ENCODE peak calls at places on chromosomes 1 and 21, in eight cellular contexts. One of them, this sample, is unnamed.
A peak's percentile ranks its signal among the peaks of the same experiment; 100 is the strongest.

GRCh38 chr1:15678578-15678977 is 5.5 kb upstream of the PLEKHM2 start:
- DNase-seq in Calu3: peak; percentile 14
- DNase-seq in mammary epithelial cell: peak; percentile 90
- DNase-seq in choroid plexus epithelial cell: peak; percentile 90
- DNase-seq in Panc1: no peak
- DNase-seq in mesothelial cell of epicardium: no peak
- DNase-seq in bronchial epithelial cell: peak; percentile 96
- DNase-seq in lung: peak; percentile 47
- DNase-seq in this sample: peak; percentile 90

GRCh38 chr1:192463661-192464060 is 111.9 kb upstream of the RGS1 start:
- DNase-seq in Calu3: no peak
- DNase-seq in mammary epithelial cell: no peak
- DNase-seq in choroid plexus epithelial cell: no peak
- DNase-seq in Panc1: no peak
- DNase-seq in mesothelial cell of epicardium: no peak
- DNase-seq in bronchial epithelial cell: no peak
- DNase-seq in lung: no peak
- DNase-seq in this sample: no peak

GRCh38 chr21:44408226-44408625 is 47.1 kb upstream of the LRRC3 start:
- DNase-seq in Calu3: no peak
- DNase-seq in mammary epithelial cell: no peak
- DNase-seq in choroid plexus epithelial cell: no peak
- DNase-seq in Panc1: no peak
- DNase-seq in mesothelial cell of epicardium: no peak
- DNase-seq in bronchial epithelial cell: no peak
- DNase-seq in lung: no peak
- DNase-seq in this sample: no peak

GRCh38 chr1:215002471-215002870 is 80.1 kb upstream of the KCNK2 start:
- DNase-seq in Calu3: no peak
- DNase-seq in mammary epithelial cell: peak; percentile 44
- DNase-seq in choroid plexus epithelial cell: peak; percentile 67
- DNase-seq in Panc1: no peak
- DNase-seq in mesothelial cell of epicardium: no peak
- DNase-seq in bronchial epithelial cell: peak; percentile 36
- DNase-seq in lung: no peak
- DNase-seq in this sample: peak; percentile 25

GRCh38 chr1:183879966-183880365 is 75.0 kb downstream of the RGL1 start:
- DNase-seq in Calu3: no peak
- DNase-seq in mammary epithelial cell: no peak
- DNase-seq in choroid plexus epithelial cell: no peak
- DNase-seq in Panc1: no peak
- DNase-seq in mesothelial cell of epicardium: no peak
- DNase-seq in bronchial epithelial cell: no peak
- DNase-seq in lung: no peak
- DNase-seq in this sample: no peak

GRCh38 chr1:215482079-215482478 is 85.0 kb upstream of the KCTD3 start:
- DNase-seq in Calu3: no peak
- DNase-seq in mammary epithelial cell: no peak
- DNase-seq in choroid plexus epithelial cell: no peak
- DNase-seq in Panc1: no peak
- DNase-seq in mesothelial cell of epicardium: no peak
- DNase-seq in bronchial epithelial cell: peak; percentile 34
- DNase-seq in lung: no peak
- DNase-seq in this sample: no peak

GRCh38 chr1:40030528-40031135 is 9.9 kb upstream of the CAP1 start:
- DNase-seq in Calu3: peak; percentile 47
- DNase-seq in mammary epithelial cell: peak; percentile 63
- DNase-seq in choroid plexus epithelial cell: peak; percentile 46
- DNase-seq in Panc1: no peak
- DNase-seq in mesothelial cell of epicardium: no peak
- DNase-seq in bronchial epithelial cell: peak; percentile 53
- DNase-seq in lung: no peak
- DNase-seq in this sample: peak; percentile 42

GRCh38 chr1:156566436-156566835 is 5.9 kb downstream of the IQGAP3 start:
- DNase-seq in Calu3: no peak
- DNase-seq in mammary epithelial cell: no peak
- DNase-seq in choroid plexus epithelial cell: no peak
- DNase-seq in Panc1: no peak
- DNase-seq in mesothelial cell of epicardium: no peak
- DNase-seq in bronchial epithelial cell: no peak
- DNase-seq in lung: no peak
- DNase-seq in this sample: no peak

GRCh38 chr1:168518201-168518689 is 25.6 kb downstream of the XCL2 start:
- DNase-seq in Calu3: no peak
- DNase-seq in mammary epithelial cell: no peak
- DNase-seq in choroid plexus epithelial cell: no peak
- DNase-seq in Panc1: no peak
- DNase-seq in mesothelial cell of epicardium: no peak
- DNase-seq in bronchial epithelial cell: no peak
- DNase-seq in lung: no peak
- DNase-seq in this sample: no peak

GRCh38 chr1:220680085-220680687 is 10.0 kb upstream of the C1orf115 start:
- DNase-seq in Calu3: peak; percentile 37
- DNase-seq in mammary epithelial cell: peak; percentile 32
- DNase-seq in choroid plexus epithelial cell: peak; percentile 71
- DNase-seq in Panc1: peak; percentile 41
- DNase-seq in mesothelial cell of epicardium: no peak
- DNase-seq in bronchial epithelial cell: peak; percentile 55
- DNase-seq in lung: no peak
- DNase-seq in this sample: no peak

GRCh38 chr1:185704181-185704580 is 30.0 kb upstream of the HMCN1 start:
- DNase-seq in Calu3: no peak
- DNase-seq in mammary epithelial cell: no peak
- DNase-seq in choroid plexus epithelial cell: no peak
- DNase-seq in Panc1: no peak
- DNase-seq in mesothelial cell of epicardium: no peak
- DNase-seq in bronchial epithelial cell: no peak
- DNase-seq in lung: no peak
- DNase-seq in this sample: no peak

GRCh38 chr21:35136586-35137254 is 87.6 kb upstream of the RUNX1 start:
- DNase-seq in Calu3: peak; percentile 69
- DNase-seq in mammary epithelial cell: peak; percentile 82
- DNase-seq in choroid plexus epithelial cell: peak; percentile 45
- DNase-seq in Panc1: no peak
- DNase-seq in mesothelial cell of epicardium: no peak
- DNase-seq in bronchial epithelial cell: peak; percentile 80
- DNase-seq in lung: no peak
- DNase-seq in this sample: peak; percentile 71

GRCh38 chr1:64505944-64506658 is 36.2 kb downstream of the CACHD1 start:
- DNase-seq in Calu3: peak; percentile 62
- DNase-seq in mammary epithelial cell: peak; percentile 46
- DNase-seq in choroid plexus epithelial cell: no peak
- DNase-seq in Panc1: no peak
- DNase-seq in mesothelial cell of epicardium: peak; percentile 41
- DNase-seq in bronchial epithelial cell: peak; percentile 86
- DNase-seq in lung: peak; percentile 47
- DNase-seq in this sample: no peak

GRCh38 chr1:111852216-111852615 is 96.5 kb downstream of the DDX20 start:
- DNase-seq in Calu3: no peak
- DNase-seq in mammary epithelial cell: no peak
- DNase-seq in choroid plexus epithelial cell: no peak
- DNase-seq in Panc1: no peak
- DNase-seq in mesothelial cell of epicardium: no peak
- DNase-seq in bronchial epithelial cell: no peak
- DNase-seq in lung: no peak
- DNase-seq in this sample: no peak

GRCh38 chr1:2268285-2269056 is 40.4 kb downstream of the SKI start:
- DNase-seq in Calu3: no peak
- DNase-seq in mammary epithelial cell: no peak
- DNase-seq in choroid plexus epithelial cell: no peak
- DNase-seq in Panc1: no peak
- DNase-seq in mesothelial cell of epicardium: no peak
- DNase-seq in bronchial epithelial cell: no peak
- DNase-seq in lung: no peak
- DNase-seq in this sample: no peak

GRCh38 chr1:2270260-2271100 is 42.4 kb downstream of the SKI start:
- DNase-seq in Calu3: no peak
- DNase-seq in mammary epithelial cell: no peak
- DNase-seq in choroid plexus epithelial cell: no peak
- DNase-seq in Panc1: no peak
- DNase-seq in mesothelial cell of epicardium: no peak
- DNase-seq in bronchial epithelial cell: no peak
- DNase-seq in lung: no peak
- DNase-seq in this sample: no peak

GRCh38 chr1:2271134-2271785 is 43.1 kb downstream of the SKI start:
- DNase-seq in Calu3: no peak
- DNase-seq in mammary epithelial cell: no peak
- DNase-seq in choroid plexus epithelial cell: no peak
- DNase-seq in Panc1: no peak
- DNase-seq in mesothelial cell of epicardium: no peak
- DNase-seq in bronchial epithelial cell: no peak
- DNase-seq in lung: no peak
- DNase-seq in this sample: no peak

GRCh38 chr1:2269193-2269921 is 41.2 kb downstream of the SKI start:
- DNase-seq in Calu3: no peak
- DNase-seq in mammary epithelial cell: no peak
- DNase-seq in choroid plexus epithelial cell: no peak
- DNase-seq in Panc1: no peak
- DNase-seq in mesothelial cell of epicardium: no peak
- DNase-seq in bronchial epithelial cell: no peak
- DNase-seq in lung: no peak
- DNase-seq in this sample: no peak

DNA sequence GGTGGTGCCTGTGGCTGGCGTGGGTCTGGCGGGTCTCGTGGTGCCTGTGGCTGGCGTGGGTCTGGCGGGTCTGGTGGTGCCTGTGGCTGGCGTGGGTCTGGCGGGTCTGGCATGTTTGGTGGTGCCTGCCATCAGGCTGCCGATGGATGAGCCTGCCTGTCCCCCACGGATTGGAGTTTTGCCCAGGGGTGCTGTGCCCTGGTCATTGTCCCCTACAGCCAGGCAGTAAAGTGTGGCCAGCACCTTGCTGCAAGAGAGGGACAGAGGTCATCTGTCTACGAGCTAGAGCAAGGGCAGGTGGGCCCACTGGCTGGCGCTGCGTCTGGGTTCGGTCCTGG is 41.8 kb downstream of the SKI start:
- DNase-seq in Calu3: no peak
- DNase-seq in mammary epithelial cell: no peak
- DNase-seq in choroid plexus epithelial cell: no peak
- DNase-seq in Panc1: no peak
- DNase-seq in mesothelial cell of epicardium: no peak
- DNase-seq in bronchial epithelial cell: no peak
- DNase-seq in lung: no peak
- DNase-seq in this sample: no peak
- TF ChIP-seq CTCF in Calu3: no peak
- TF ChIP-seq CTCF in mammary epithelial cell: no peak
- TF ChIP-seq CTCF in choroid plexus epithelial cell: no peak
- TF ChIP-seq CTCF in Panc1: no peak
- TF ChIP-seq CTCF in mesothelial cell of epicardium: no peak
- TF ChIP-seq CTCF in bronchial epithelial cell: no peak
- TF ChIP-seq CTCF in lung: no peak
- TF ChIP-seq CTCF in this sample: no peak

GRCh38 chr1:194829492-194829891 is 1643.1 kb upstream of the B3GALT2 start:
- DNase-seq in Calu3: no peak
- DNase-seq in mammary epithelial cell: no peak
- DNase-seq in choroid plexus epithelial cell: no peak
- DNase-seq in Panc1: no peak
- DNase-seq in mesothelial cell of epicardium: no peak
- DNase-seq in bronchial epithelial cell: no peak
- DNase-seq in lung: no peak
- DNase-seq in this sample: peak; percentile 7

GRCh38 chr1:194830387-194830786 is 1644.0 kb upstream of the B3GALT2 start:
- DNase-seq in Calu3: no peak
- DNase-seq in mammary epithelial cell: no peak
- DNase-seq in choroid plexus epithelial cell: no peak
- DNase-seq in Panc1: no peak
- DNase-seq in mesothelial cell of epicardium: no peak
- DNase-seq in bronchial epithelial cell: no peak
- DNase-seq in lung: no peak
- DNase-seq in this sample: no peak

GRCh38 chr1:194825382-194825781 is 1639.0 kb upstream of the B3GALT2 start:
- DNase-seq in Calu3: no peak
- DNase-seq in mammary epithelial cell: no peak
- DNase-seq in choroid plexus epithelial cell: no peak
- DNase-seq in Panc1: no peak
- DNase-seq in mesothelial cell of epicardium: no peak
- DNase-seq in bronchial epithelial cell: no peak
- DNase-seq in lung: no peak
- DNase-seq in this sample: no peak
- TF ChIP-seq CTCF in Calu3: no peak
- TF ChIP-seq CTCF in mammary epithelial cell: no peak
- TF ChIP-seq CTCF in choroid plexus epithelial cell: peak; percentile 19
- TF ChIP-seq CTCF in Panc1: no peak
- TF ChIP-seq CTCF in mesothelial cell of epicardium: peak; percentile 37
- TF ChIP-seq CTCF in bronchial epithelial cell: no peak
- TF ChIP-seq CTCF in lung: no peak
- TF ChIP-seq CTCF in this sample: peak; percentile 28

DNA sequence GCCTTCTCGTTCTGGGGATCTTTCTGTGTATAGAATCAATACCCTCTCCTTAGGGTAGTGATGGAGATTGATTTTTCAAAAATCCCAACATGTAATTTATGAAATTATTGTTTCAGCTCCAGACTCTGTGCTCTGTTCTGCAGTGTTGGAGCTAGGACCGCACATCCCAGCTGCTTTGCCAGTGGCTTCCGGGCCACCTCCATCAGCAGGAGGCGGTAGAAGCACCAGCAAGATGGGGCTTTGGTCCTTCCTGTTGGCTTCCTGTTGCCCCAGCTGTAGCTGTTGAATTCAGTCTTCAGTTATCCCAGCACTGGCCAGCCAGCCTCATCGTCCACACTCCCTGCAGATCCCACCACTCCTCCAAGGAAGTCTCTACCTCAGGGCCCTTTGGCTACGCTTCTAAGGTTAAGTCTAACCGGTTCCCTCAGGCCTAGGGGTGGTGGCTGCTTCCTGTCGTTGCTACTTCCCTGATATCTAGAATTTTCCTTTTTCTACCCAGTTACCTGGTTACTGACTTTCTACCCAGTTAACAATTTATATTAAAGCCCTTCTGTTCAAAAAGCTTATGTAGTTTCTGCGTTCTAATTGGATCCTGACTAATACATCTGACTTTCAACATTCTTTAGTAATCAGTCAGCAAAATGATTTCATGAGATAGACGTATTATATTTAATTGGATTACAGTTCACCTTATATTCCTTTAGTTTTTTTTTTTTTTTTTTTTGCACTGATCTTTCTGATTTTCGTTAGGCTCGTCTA is 24.6 kb downstream of the GALNT2 start:
- DNase-seq in Calu3: peak; percentile 64
- DNase-seq in mammary epithelial cell: no peak
- DNase-seq in choroid plexus epithelial cell: peak; percentile 43
- DNase-seq in Panc1: no peak
- DNase-seq in mesothelial cell of epicardium: no peak
- DNase-seq in bronchial epithelial cell: peak; percentile 71
- DNase-seq in lung: no peak
- DNase-seq in this sample: no peak
- TF ChIP-seq CTCF in Calu3: no peak
- TF ChIP-seq CTCF in mammary epithelial cell: no peak
- TF ChIP-seq CTCF in choroid plexus epithelial cell: peak; percentile 12
- TF ChIP-seq CTCF in Panc1: no peak
- TF ChIP-seq CTCF in mesothelial cell of epicardium: no peak
- TF ChIP-seq CTCF in bronchial epithelial cell: peak; percentile 14
- TF ChIP-seq CTCF in lung: no peak
- TF ChIP-seq CTCF in this sample: peak; percentile 35

DNA sequence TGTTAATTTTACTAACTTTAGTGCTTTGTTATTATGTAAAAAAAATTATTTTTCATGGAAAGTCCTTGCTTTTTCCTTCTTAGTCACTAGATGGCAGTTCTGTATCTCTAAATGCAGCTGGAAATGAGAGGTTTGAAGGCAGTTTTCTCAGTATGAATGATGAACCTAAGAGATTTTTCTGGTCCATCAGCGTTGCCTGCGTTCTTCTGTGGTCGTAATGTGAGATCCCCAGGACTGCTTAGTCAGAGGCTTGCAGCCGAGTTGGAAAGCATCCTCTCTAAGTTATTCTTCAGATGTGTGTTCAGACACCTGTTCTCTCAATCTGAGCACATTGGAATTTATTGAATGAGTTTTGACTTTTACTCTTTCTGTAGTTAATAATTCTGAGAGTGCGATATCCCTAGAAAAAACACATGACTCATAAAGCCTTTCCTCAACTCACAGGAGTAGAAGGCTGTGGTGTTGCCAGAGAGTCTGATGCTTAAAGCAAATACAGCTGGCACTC is 99.2 kb downstream of the FMN2 start:
- DNase-seq in Calu3: peak; percentile 54
- DNase-seq in mammary epithelial cell: peak; percentile 6
- DNase-seq in choroid plexus epithelial cell: peak; percentile 91
- DNase-seq in Panc1: no peak
- DNase-seq in mesothelial cell of epicardium: no peak
- DNase-seq in bronchial epithelial cell: peak; percentile 67
- DNase-seq in lung: no peak
- DNase-seq in this sample: peak; percentile 92
- TF ChIP-seq CTCF in Calu3: peak; percentile 34
- TF ChIP-seq CTCF in mammary epithelial cell: peak; percentile 27
- TF ChIP-seq CTCF in choroid plexus epithelial cell: peak; percentile 64
- TF ChIP-seq CTCF in Panc1: peak; percentile 62
- TF ChIP-seq CTCF in mesothelial cell of epicardium: no peak
- TF ChIP-seq CTCF in bronchial epithelial cell: peak; percentile 27
- TF ChIP-seq CTCF in lung: no peak
- TF ChIP-seq CTCF in this sample: peak; percentile 56